ENCODE peak calls at places on chromosome 6, in four cellular contexts. Z is activated B cell treated with CpG ODN at 0.5 μM for 24 hours; A is left ventricle myocardium inferior; J is activated naive CD4-positive, alpha-beta T cell. W is an unnamed sample.

GRCh38 chr6:106557837-106558236 is 71.5 kb downstream of the RTN4IP1 start:
- DNase-seq in Z (no peak), A (no peak), J (no peak), W (no peak)

GRCh38 chr6:11978169-11978987 is 33.7 kb upstream of the HIVEP1 start:
- DNase-seq in Z (no peak), A (no peak), J (no peak), W (no peak)

GRCh38 chr6:73538116-73538779 is 17.4 kb upstream of the EEF1A1 start:
- DNase-seq in Z (no peak), A (no peak), J (no peak), W (no peak)

GRCh38 chr6:116059713-116060571 is 749 bp downstream of the FRK start:
- DNase-seq in Z (no peak), A (no peak), J (no peak), W (peak; percentile 49)

GRCh38 chr6:1871936-1872335 is 262.2 kb downstream of the FOXC1 start:
- DNase-seq in Z (no peak), A (peak; percentile 19), J (no peak), W (no peak)

GRCh38 chr6:112929661-112930060 is 582.5 kb downstream of the RFPL4B start:
- DNase-seq in Z (no peak), A (no peak), J (no peak), W (no peak)

GRCh38 chr6:46170357-46171289 is at the start of gene ENPP5:
- DNase-seq in Z (peak; percentile 58), A (peak; percentile 73), J (peak; percentile 55), W (peak; percentile 93)

GRCh38 chr6:99093781-99094180 is 146.0 kb upstream of the FBXL4 start:
- DNase-seq in Z (no peak), A (no peak), J (no peak), W (no peak)

GRCh38 chr6:43205849-43206248 is 23.4 kb downstream of the DNPH1 start:
- DNase-seq in Z (no peak), A (no peak), J (no peak), W (no peak)

W was measured in lower lobe of right lung.